ENCODE peak calls at places on chromosomes 5 and 9, in nine cellular contexts. One of them, this sample, is unnamed. For H3K27me3, the result is how much of the 10 kb centered on the place peaks cover.

GRCh38 chr5:157188270-157188669 is 7.6 kb downstream of the ITK start:
- DNase-seq in heart left ventricle: no peak
- DNase-seq in IMR-90: no peak
- DNase-seq in esophagus squamous epithelium: no peak
- DNase-seq in GM23338: no peak
- DNase-seq in lower lobe of right lung: no peak
- DNase-seq in thyroid gland: no peak
- DNase-seq in upper lobe of right lung: no peak
- DNase-seq in left ventricle myocardium inferior: no peak
- DNase-seq in this sample: no peak

GRCh38 chr5:139593716-139594319 is 32.7 kb downstream of the UBE2D2 start:
- DNase-seq in heart left ventricle: no peak
- DNase-seq in IMR-90: peak
- DNase-seq in esophagus squamous epithelium: no peak
- DNase-seq in GM23338: no peak
- DNase-seq in lower lobe of right lung: no peak
- DNase-seq in thyroid gland: no peak
- DNase-seq in upper lobe of right lung: no peak
- DNase-seq in left ventricle myocardium inferior: no peak
- DNase-seq in this sample: no peak

GRCh38 chr9:4849364-4849763 is 56.6 kb downstream of the RCL1 start:
- DNase-seq in heart left ventricle: no peak
- DNase-seq in IMR-90: no peak
- DNase-seq in esophagus squamous epithelium: no peak
- DNase-seq in GM23338: no peak
- DNase-seq in lower lobe of right lung: no peak
- DNase-seq in thyroid gland: no peak
- DNase-seq in upper lobe of right lung: no peak
- DNase-seq in left ventricle myocardium inferior: no peak
- DNase-seq in this sample: no peak

GRCh38 chr5:53554444-53554843 is 6.0 kb upstream of the NDUFS4 start:
- DNase-seq in heart left ventricle: no peak
- DNase-seq in IMR-90: no peak
- DNase-seq in esophagus squamous epithelium: no peak
- DNase-seq in GM23338: no peak
- DNase-seq in lower lobe of right lung: no peak
- DNase-seq in thyroid gland: no peak
- DNase-seq in upper lobe of right lung: no peak
- DNase-seq in left ventricle myocardium inferior: no peak
- DNase-seq in this sample: no peak

GRCh38 chr5:163889369-163889768 is 383.9 kb downstream of the MAT2B start:
- DNase-seq in heart left ventricle: no peak
- DNase-seq in IMR-90: peak
- DNase-seq in esophagus squamous epithelium: no peak
- DNase-seq in GM23338: no peak
- DNase-seq in lower lobe of right lung: no peak
- DNase-seq in thyroid gland: no peak
- DNase-seq in upper lobe of right lung: no peak
- DNase-seq in left ventricle myocardium inferior: no peak
- DNase-seq in this sample: no peak

GRCh38 chr5:154860765-154861164 is 2.3 kb downstream of the CNOT8 start:
- DNase-seq in heart left ventricle: no peak
- DNase-seq in IMR-90: no peak
- DNase-seq in esophagus squamous epithelium: no peak
- DNase-seq in GM23338: no peak
- DNase-seq in lower lobe of right lung: no peak
- DNase-seq in thyroid gland: no peak
- DNase-seq in upper lobe of right lung: no peak
- DNase-seq in left ventricle myocardium inferior: no peak
- DNase-seq in this sample: no peak

GRCh38 chr5:123997354-123998215 is 485.6 kb downstream of the CSNK1G3 start:
- DNase-seq in heart left ventricle: no peak
- DNase-seq in IMR-90: peak
- DNase-seq in esophagus squamous epithelium: no peak
- DNase-seq in GM23338: no peak
- DNase-seq in lower lobe of right lung: no peak
- DNase-seq in thyroid gland: no peak
- DNase-seq in upper lobe of right lung: no peak
- DNase-seq in left ventricle myocardium inferior: no peak
- DNase-seq in this sample: no peak

GRCh38 chr5:132747693-132748440 is 641 bp downstream of the CCNI2 start:
- DNase-seq in heart left ventricle: no peak
- DNase-seq in IMR-90: no peak
- DNase-seq in esophagus squamous epithelium: no peak
- DNase-seq in GM23338: peak
- DNase-seq in lower lobe of right lung: peak
- DNase-seq in thyroid gland: peak
- DNase-seq in upper lobe of right lung: no peak
- DNase-seq in left ventricle myocardium inferior: no peak
- DNase-seq in this sample: peak

GRCh38 chr5:396715-397032 is 46.3 kb upstream of the EXOC3 start:
- DNase-seq in heart left ventricle: no peak
- DNase-seq in IMR-90: no peak
- DNase-seq in esophagus squamous epithelium: no peak
- DNase-seq in GM23338: no peak
- DNase-seq in lower lobe of right lung: no peak
- DNase-seq in thyroid gland: no peak
- DNase-seq in upper lobe of right lung: peak
- DNase-seq in left ventricle myocardium inferior: no peak
- DNase-seq in this sample: no peak

GRCh38 chr5:145697251-145698016 is 137.7 kb downstream of the PRELID2 start:
- DNase-seq in heart left ventricle: no peak
- DNase-seq in IMR-90: peak
- DNase-seq in esophagus squamous epithelium: no peak
- DNase-seq in GM23338: peak
- DNase-seq in lower lobe of right lung: no peak
- DNase-seq in thyroid gland: no peak
- DNase-seq in upper lobe of right lung: no peak
- DNase-seq in left ventricle myocardium inferior: no peak
- DNase-seq in this sample: peak

GRCh38 chr9:130043654-130044623 is 950 bp upstream of the FNBP1 start:
- DNase-seq in heart left ventricle: peak
- DNase-seq in IMR-90: peak
- DNase-seq in esophagus squamous epithelium: no peak
- DNase-seq in GM23338: peak
- DNase-seq in lower lobe of right lung: no peak
- DNase-seq in thyroid gland: peak
- DNase-seq in upper lobe of right lung: no peak
- DNase-seq in left ventricle myocardium inferior: peak
- DNase-seq in this sample: peak

GRCh38 chr5:55969956-55970355 is 24.8 kb downstream of the IL6ST start:
- DNase-seq in heart left ventricle: no peak
- DNase-seq in IMR-90: peak
- DNase-seq in esophagus squamous epithelium: no peak
- DNase-seq in GM23338: no peak
- DNase-seq in lower lobe of right lung: no peak
- DNase-seq in thyroid gland: no peak
- DNase-seq in upper lobe of right lung: no peak
- DNase-seq in left ventricle myocardium inferior: no peak
- DNase-seq in this sample: no peak

GRCh38 chr5:111680737-111681413 is 76.1 kb downstream of the NREP start:
- DNase-seq in heart left ventricle: peak
- DNase-seq in IMR-90: peak
- DNase-seq in esophagus squamous epithelium: no peak
- DNase-seq in GM23338: no peak
- DNase-seq in lower lobe of right lung: no peak
- DNase-seq in thyroid gland: peak
- DNase-seq in upper lobe of right lung: no peak
- DNase-seq in left ventricle myocardium inferior: peak
- DNase-seq in this sample: peak

DNA sequence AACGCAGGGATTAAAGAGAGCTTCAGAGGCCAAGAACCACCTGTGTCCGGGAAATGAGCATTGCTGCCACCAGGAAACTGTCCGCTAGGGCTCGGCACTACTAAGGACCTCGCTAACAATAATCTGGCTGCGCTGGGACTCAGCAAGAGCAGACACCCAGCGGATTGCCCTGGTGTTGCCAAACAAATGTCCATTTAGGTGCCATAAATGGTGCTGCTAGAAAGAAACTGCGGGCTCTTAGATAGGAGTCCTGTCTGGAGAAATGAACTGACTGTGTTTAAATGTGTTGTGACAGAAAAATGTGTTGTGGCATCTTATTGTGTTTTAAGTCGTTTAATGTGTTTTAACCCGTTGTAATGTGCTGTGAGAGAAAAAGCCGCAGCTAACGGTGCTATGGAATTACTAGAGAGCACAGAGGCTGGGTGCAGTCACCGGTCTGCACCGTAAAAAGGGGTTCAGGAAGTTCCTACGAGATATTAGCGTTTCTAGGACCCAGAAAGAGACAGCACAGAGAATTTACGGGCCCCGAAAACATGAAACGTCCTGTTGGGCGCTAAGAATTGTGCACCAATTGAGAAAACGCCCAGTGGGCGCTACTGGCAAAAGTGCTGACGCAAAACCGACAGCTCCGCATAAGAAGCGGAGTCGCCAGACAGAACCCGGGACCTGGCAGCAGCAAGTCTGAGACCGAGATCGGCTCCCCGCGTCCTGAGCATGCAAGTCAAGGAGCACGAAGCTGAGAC is 90.6 kb downstream of the ANXA2R start:
- DNase-seq in heart left ventricle: peak
- DNase-seq in IMR-90: peak
- DNase-seq in esophagus squamous epithelium: peak
- DNase-seq in GM23338: peak
- DNase-seq in lower lobe of right lung: peak
- DNase-seq in thyroid gland: peak
- DNase-seq in upper lobe of right lung: peak
- DNase-seq in left ventricle myocardium inferior: peak
- DNase-seq in this sample: peak
- TF ChIP-seq CTCF in heart left ventricle: peak
- TF ChIP-seq CTCF in IMR-90: peak
- TF ChIP-seq CTCF in esophagus squamous epithelium: no peak
- TF ChIP-seq CTCF in GM23338: no peak
- TF ChIP-seq CTCF in lower lobe of right lung: peak
- TF ChIP-seq CTCF in thyroid gland: no peak
- TF ChIP-seq CTCF in upper lobe of right lung: peak
- TF ChIP-seq CTCF in left ventricle myocardium inferior: peak
- TF ChIP-seq CTCF in this sample: peak

DNA sequence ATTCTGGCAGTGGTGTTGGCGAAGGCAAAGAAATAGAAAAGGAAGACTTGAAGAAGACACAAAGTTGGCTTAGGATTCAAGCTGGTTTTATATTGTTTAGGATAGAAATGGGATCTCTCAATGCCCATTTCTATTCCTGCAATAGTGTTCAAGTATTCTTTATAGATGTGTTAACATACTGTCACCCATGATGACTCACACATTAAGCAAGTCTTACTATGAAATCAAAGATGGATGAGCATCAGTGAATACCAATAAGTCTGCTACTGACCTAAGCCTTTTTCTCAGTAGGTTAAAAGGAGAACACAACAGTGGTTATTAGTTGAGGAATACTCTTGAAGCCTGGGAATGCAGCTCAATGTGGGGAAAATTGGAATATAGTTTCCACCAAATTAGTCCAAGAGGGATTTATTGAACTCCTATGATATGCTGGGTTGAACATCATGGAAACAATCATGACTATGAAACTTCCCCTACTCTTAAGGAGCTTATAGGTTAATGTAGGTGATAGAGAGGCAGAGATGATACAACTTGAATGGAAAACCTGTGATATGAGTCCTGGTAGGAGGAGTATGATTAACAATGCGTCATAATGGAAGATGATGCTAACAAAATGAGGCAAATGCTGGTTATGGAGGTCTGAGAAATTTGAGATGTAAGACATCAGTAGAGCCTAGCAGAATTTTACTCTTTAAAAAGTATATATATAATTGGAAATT is 417.1 kb upstream of the DAP start:
- DNase-seq in heart left ventricle: no peak
- DNase-seq in IMR-90: no peak
- DNase-seq in esophagus squamous epithelium: no peak
- DNase-seq in GM23338: no peak
- DNase-seq in lower lobe of right lung: no peak
- DNase-seq in thyroid gland: no peak
- DNase-seq in upper lobe of right lung: no peak
- DNase-seq in left ventricle myocardium inferior: no peak
- DNase-seq in this sample: no peak
- H3K27me3 ChIP-seq in heart left ventricle: under half
- H3K27me3 ChIP-seq in IMR-90: under half
- H3K27me3 ChIP-seq in esophagus squamous epithelium: under half
- H3K27me3 ChIP-seq in GM23338: under half
- H3K27me3 ChIP-seq in lower lobe of right lung: under half
- H3K27me3 ChIP-seq in thyroid gland: under half
- H3K27me3 ChIP-seq in upper lobe of right lung: under half
- H3K27me3 ChIP-seq in left ventricle myocardium inferior: under half
- H3K27me3 ChIP-seq in this sample: under half

GRCh38 chr5:51622161-51622790 is 239.0 kb downstream of the ISL1 start:
- DNase-seq in heart left ventricle: no peak
- DNase-seq in IMR-90: no peak
- DNase-seq in esophagus squamous epithelium: no peak
- DNase-seq in GM23338: no peak
- DNase-seq in lower lobe of right lung: no peak
- DNase-seq in thyroid gland: no peak
- DNase-seq in upper lobe of right lung: no peak
- DNase-seq in left ventricle myocardium inferior: no peak
- DNase-seq in this sample: no peak
- TF ChIP-seq CTCF in heart left ventricle: no peak
- TF ChIP-seq CTCF in IMR-90: no peak
- TF ChIP-seq CTCF in esophagus squamous epithelium: no peak
- TF ChIP-seq CTCF in GM23338: no peak
- TF ChIP-seq CTCF in lower lobe of right lung: no peak
- TF ChIP-seq CTCF in thyroid gland: no peak
- TF ChIP-seq CTCF in upper lobe of right lung: no peak
- TF ChIP-seq CTCF in left ventricle myocardium inferior: no peak
- TF ChIP-seq CTCF in this sample: no peak

DNA sequence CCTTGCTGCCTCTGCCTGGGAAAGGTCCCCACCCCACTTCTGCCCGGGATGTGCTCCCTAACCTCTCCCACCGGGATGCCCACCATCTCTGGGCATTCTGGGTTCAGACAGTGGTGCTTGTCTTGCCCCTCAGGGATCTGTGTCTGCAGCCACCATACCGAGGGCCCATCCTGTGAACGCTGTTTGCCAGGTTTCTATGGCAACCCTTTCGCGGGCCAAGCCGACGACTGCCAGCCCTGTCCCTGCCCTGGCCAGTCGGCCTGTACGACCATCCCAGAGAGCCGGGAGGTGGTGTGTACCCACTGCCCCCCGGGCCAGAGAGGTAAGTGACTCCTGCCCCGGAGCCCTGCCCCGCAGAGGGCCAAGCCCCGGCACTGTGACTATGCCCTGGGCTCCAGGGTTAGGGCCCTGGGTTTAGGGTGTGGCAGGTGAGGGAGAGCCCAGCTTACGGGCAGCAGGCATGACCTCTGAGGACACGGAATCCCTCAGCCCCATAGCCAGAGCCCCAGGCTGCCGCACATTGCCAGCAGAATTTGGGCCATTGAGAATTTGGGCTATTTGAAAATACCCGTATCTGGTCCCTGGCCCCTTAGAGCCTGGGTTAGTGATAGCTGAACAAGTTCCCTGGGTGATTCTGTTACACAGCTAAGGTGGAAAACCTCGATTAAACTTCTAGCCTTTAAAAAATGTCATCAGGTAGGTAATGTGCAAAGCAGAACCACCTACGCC is 35.3 kb upstream of the AIF1L start:
- DNase-seq in heart left ventricle: no peak
- DNase-seq in IMR-90: no peak
- DNase-seq in esophagus squamous epithelium: no peak
- DNase-seq in GM23338: no peak
- DNase-seq in lower lobe of right lung: no peak
- DNase-seq in thyroid gland: no peak
- DNase-seq in upper lobe of right lung: no peak
- DNase-seq in left ventricle myocardium inferior: no peak
- DNase-seq in this sample: no peak
- H3K27me3 ChIP-seq in heart left ventricle: under half
- H3K27me3 ChIP-seq in IMR-90: under half
- H3K27me3 ChIP-seq in esophagus squamous epithelium: under half
- H3K27me3 ChIP-seq in GM23338: under half
- H3K27me3 ChIP-seq in lower lobe of right lung: under half
- H3K27me3 ChIP-seq in thyroid gland: under half
- H3K27me3 ChIP-seq in upper lobe of right lung: under half
- H3K27me3 ChIP-seq in left ventricle myocardium inferior: under half
- H3K27me3 ChIP-seq in this sample: under half

GRCh38 chr5:79200573-79201183 is 35.3 kb upstream of the JMY start:
- DNase-seq in heart left ventricle: no peak
- DNase-seq in IMR-90: peak
- DNase-seq in esophagus squamous epithelium: no peak
- DNase-seq in GM23338: no peak
- DNase-seq in lower lobe of right lung: no peak
- DNase-seq in thyroid gland: no peak
- DNase-seq in upper lobe of right lung: no peak
- DNase-seq in left ventricle myocardium inferior: no peak
- DNase-seq in this sample: no peak
- TF ChIP-seq CTCF in heart left ventricle: peak
- TF ChIP-seq CTCF in IMR-90: peak
- TF ChIP-seq CTCF in esophagus squamous epithelium: no peak
- TF ChIP-seq CTCF in GM23338: peak
- TF ChIP-seq CTCF in lower lobe of right lung: peak
- TF ChIP-seq CTCF in thyroid gland: no peak
- TF ChIP-seq CTCF in upper lobe of right lung: peak
- TF ChIP-seq CTCF in left ventricle myocardium inferior: peak
- TF ChIP-seq CTCF in this sample: peak